ENCODE peak calls at places on chromosomes 2 and 18, in seven cellular contexts. J is neural progenitor cell, V is fibroblast of villous mesenchyme, S is choroid plexus epithelial cell, B is stomach, W is vagina, I is mucosa of descending colon. E is an unnamed sample.
A peak's percentile ranks its signal among the peaks of the same experiment; 100 is the strongest.

GRCh38 chr2:12300019-12300602 is 416.6 kb upstream of the TRIB2 start:
- DNase-seq in J (no peak), V (peak; percentile 38), S (peak; percentile 74), B (no peak), W (no peak), I (no peak), E (no peak)

GRCh38 chr2:98650998-98651397 is 42.6 kb downstream of the UNC50 start:
- DNase-seq in J (no peak), V (no peak), S (no peak), B (no peak), W (no peak), I (no peak), E (no peak)

GRCh38 chr2:180367831-180368230 is 360.7 kb upstream of the CWC22 start:
- DNase-seq in J (no peak), V (peak; percentile 3), S (peak; percentile 41), B (no peak), W (no peak), I (no peak), E (no peak)

GRCh38 chr2:20350105-20350712 is 435 bp downstream of the PUM2 start:
- DNase-seq in J (no peak), V (no peak), S (peak; percentile 23), B (peak; percentile 37), W (no peak), I (peak; percentile 79), E (peak; percentile 87)

GRCh38 chr18:79809482-79810192 is 11.9 kb downstream of the KCNG2 start:
- DNase-seq in J (no peak), V (no peak), S (no peak), B (no peak), W (no peak), I (no peak), E (no peak)

GRCh38 chr2:150267651-150268415 is 219.6 kb downstream of the RND3 start:
- DNase-seq in J (peak; percentile 4), V (no peak), S (peak; percentile 35), B (no peak), W (no peak), I (no peak), E (no peak)

GRCh38 chr18:3903341-3903740 is 453.4 kb downstream of the TGIF1 start:
- DNase-seq in J (no peak), V (peak; percentile 49), S (peak; percentile 72), B (no peak), W (no peak), I (no peak), E (no peak)

GRCh38 chr2:109376115-109376514 is 237.7 kb downstream of the SEPTIN10 start:
- DNase-seq in J (no peak), V (no peak), S (no peak), B (peak; percentile 23), W (no peak), I (peak; percentile 42), E (peak; percentile 17)

GRCh38 chr2:11553661-11554429 is 20.0 kb downstream of the GREB1 start:
- DNase-seq in J (peak; percentile 48), V (peak; percentile 87), S (peak; percentile 39), B (no peak), W (peak; percentile 60), I (no peak), E (peak; percentile 38)

GRCh38 chr2:73117441-73117840 is 4.7 kb upstream of the RAB11FIP5 start:
- DNase-seq in J (no peak), V (no peak), S (no peak), B (no peak), W (no peak), I (no peak), E (no peak)

GRCh38 chr2:143282684-143283083 is 153.5 kb downstream of the ARHGAP15 start:
- DNase-seq in J (peak; percentile 15), V (no peak), S (no peak), B (no peak), W (no peak), I (no peak), E (peak; percentile 84)

GRCh38 chr18:62715439-62715792 is at the start of gene PHLPP1:
- DNase-seq in J (no peak), V (no peak), S (no peak), B (no peak), W (no peak), I (no peak), E (no peak)

GRCh38 chr2:64760131-64760530 is 106.4 kb upstream of the SERTAD2 start:
- DNase-seq in J (no peak), V (no peak), S (no peak), B (no peak), W (no peak), I (no peak), E (no peak)

GRCh38 chr2:84487298-84487996 is 28.4 kb upstream of the SUCLG1 start:
- DNase-seq in J (peak; percentile 18), V (no peak), S (peak; percentile 45), B (no peak), W (no peak), I (no peak), E (no peak)

GRCh38 chr2:237866119-237866621 is 6.7 kb downstream of the RAMP1 start:
- DNase-seq in J (no peak), V (peak; percentile 65), S (peak; percentile 61), B (no peak), W (no peak), I (no peak), E (no peak)

GRCh38 chr2:99571609-99572344 is 82.0 kb upstream of the REV1 start:
- DNase-seq in J (peak; percentile 23), V (peak; percentile 4), S (no peak), B (no peak), W (no peak), I (no peak), E (no peak)

DNA sequence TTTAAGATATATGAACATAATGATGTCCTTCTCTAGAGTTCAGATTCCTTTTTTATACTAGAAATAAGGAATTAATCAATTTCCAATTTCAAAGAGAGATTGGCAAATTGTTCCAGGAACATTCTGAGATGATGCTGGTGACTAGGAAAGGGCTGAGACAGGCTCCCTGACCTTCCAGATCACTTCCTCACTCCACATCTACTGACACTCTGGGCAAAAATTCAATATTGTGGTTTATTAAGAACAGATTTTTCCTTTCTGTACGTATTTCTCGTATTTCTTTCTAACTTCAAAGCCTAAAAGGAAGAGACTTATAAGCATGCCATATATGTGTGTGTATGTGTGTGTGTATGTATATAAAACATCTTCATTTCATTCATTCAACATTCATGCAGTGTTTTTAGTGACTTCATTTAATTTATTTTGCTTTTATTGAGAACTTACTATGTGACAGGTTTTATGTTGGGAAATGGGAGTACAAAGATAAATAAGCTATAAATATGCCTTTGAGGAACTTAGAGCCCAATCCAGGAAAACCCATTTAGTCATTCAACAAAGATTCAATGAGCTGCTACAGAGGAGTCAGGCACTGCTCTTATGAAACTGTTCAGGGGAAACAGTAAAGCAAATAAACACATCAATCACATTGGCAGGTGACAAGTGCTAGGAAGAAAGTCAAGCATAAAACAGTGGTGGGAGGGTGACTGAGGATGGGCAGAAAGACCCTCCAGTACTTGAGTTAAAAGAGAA is 137.9 kb downstream of the RDH14 start:
- DNase-seq in J (no peak), V (no peak), S (no peak), B (no peak), W (no peak), I (no peak), E (no peak)
- H3K4me3 ChIP-seq in J (no peak overlapping the region), V (no peak overlapping the region), S (no peak overlapping the region), B (no peak overlapping the region), W (no peak overlapping the region), I (no peak overlapping the region), E (no peak overlapping the region)

GRCh38 chr2:55050133-55050994 is at the start of gene RTN4:
- DNase-seq in J (peak; percentile 99), V (peak; percentile 99), S (peak; percentile 100), B (peak; percentile 97), W (peak; percentile 100), I (peak; percentile 99), E (peak; percentile 99)

GRCh38 chr2:55051026-55051866 is 995 bp upstream of the RTN4 start:
- DNase-seq in J (peak; percentile 67), V (peak; percentile 98), S (peak; percentile 98), B (peak; percentile 46), W (peak; percentile 99), I (no peak), E (peak; percentile 78)

GRCh38 chr2:55054076-55054475 is 3.8 kb upstream of the RTN4 start:
- DNase-seq in J (no peak), V (no peak), S (no peak), B (no peak), W (no peak), I (no peak), E (no peak)

GRCh38 chr2:55054476-55054875 is 4.2 kb upstream of the RTN4 start:
- DNase-seq in J (no peak), V (no peak), S (no peak), B (no peak), W (no peak), I (no peak), E (no peak)

DNA sequence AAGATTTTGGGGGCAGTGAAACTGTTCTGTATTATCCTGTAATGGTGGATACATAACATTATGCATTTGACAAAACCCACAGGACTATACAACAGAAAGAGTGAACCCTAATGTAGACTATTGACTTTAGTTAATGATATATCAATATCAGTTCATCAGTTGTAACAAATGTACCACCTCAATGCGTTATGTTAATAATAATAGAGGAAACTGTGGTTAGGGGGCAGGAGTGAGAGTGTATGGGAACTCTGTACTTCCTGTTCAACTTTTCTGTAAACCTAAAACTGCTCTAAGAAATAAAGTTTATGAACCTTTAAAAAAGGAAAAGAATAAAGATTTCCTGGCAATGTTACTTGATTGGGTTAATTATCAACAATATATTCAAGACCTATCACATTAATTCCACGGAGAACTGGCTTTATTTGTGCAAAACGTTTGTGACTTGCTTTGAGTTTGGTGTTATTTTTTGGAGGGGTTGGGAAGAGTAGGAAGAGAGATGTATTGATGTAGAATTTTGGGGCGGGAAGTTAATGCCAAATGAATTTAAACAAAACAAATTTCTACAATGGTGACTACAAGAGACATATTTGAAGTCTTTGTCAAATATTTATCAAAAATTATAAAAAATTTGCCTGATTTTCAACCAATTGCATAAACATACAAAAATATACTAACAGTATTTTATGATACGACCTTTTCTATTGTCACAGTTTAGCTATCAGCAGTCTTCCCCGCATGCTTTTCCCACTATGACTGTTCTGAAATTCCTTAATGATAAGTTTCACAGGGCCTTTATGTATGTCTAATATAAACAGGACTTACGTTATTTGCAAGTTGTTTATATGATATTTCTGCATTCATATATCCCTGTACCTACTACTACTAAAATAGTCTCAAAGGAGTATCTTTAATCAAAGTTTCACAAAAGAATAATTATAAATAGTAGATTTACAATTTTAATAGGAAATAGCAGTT is 2.1 kb upstream of the RTN4 start:
- DNase-seq in J (no peak), V (peak; percentile 60), S (no peak), B (no peak), W (no peak), I (no peak), E (no peak)
- TF ChIP-seq CTCF in J (no peak), V (no peak), S (no peak), B (no peak), W (no peak), I (no peak), E (no peak)

GRCh38 chr2:203016716-203017115 is 2.0 kb downstream of the NBEAL1 start:
- DNase-seq in J (no peak), V (no peak), S (no peak), B (no peak), W (no peak), I (no peak), E (no peak)
- H3K4me3 ChIP-seq in J (peak overlapping the region; percentile 4), V (peak overlapping the region; percentile 73), S (peak overlapping the region; percentile 18), B (peak overlapping the region; percentile 78), W (peak overlapping the region; percentile 22), I (no peak overlapping the region), E (peak overlapping the region; percentile 78)

GRCh38 chr18:32930695-32931301 is 158.0 kb upstream of the KLHL14 start:
- DNase-seq in J (peak; percentile 49), V (peak; percentile 36), S (peak; percentile 80), B (no peak), W (no peak), I (no peak), E (no peak)
- TF ChIP-seq CTCF in J (peak; percentile 73), V (peak; percentile 58), S (peak; percentile 71), B (no peak), W (no peak), I (no peak), E (peak; percentile 86)